ENCODE peak calls at places on chromosomes 12 and 14, in seven cellular contexts. One of them, this sample, is unnamed.

GRCh38 chr14:36091096-36091495 is 85.4 kb downstream of the PTCSC3 start:
- DNase-seq in activated CD8-positive, alpha-beta T cell treated with anti-CD3 and anti-CD28 coated beads, Interleukin-2, amount 10 ng/mL, durations not matched to agents 7 days and 5 days: no peak
- DNase-seq in NCI-H345: no peak
- DNase-seq in activated CD4-positive, alpha-beta T cell treated with anti-CD3 and anti-CD28 coated beads, Interleukin-2, amount 50 U/mL, for 1 hour: no peak
- DNase-seq in suprapubic skin: no peak
- DNase-seq in T-cell: no peak
- DNase-seq in IMR-90: peak
- DNase-seq in this sample: no peak

GRCh38 chr12:64983771-64984170 is 137.3 kb downstream of the WIF1 start:
- DNase-seq in activated CD8-positive, alpha-beta T cell treated with anti-CD3 and anti-CD28 coated beads, Interleukin-2, amount 10 ng/mL, durations not matched to agents 7 days and 5 days: no peak
- DNase-seq in NCI-H345: no peak
- DNase-seq in activated CD4-positive, alpha-beta T cell treated with anti-CD3 and anti-CD28 coated beads, Interleukin-2, amount 50 U/mL, for 1 hour: no peak
- DNase-seq in suprapubic skin: no peak
- DNase-seq in T-cell: no peak
- DNase-seq in IMR-90: no peak
- DNase-seq in this sample: no peak

GRCh38 chr12:121240484-121241202 is 30.7 kb downstream of the P2RX4 start:
- DNase-seq in activated CD8-positive, alpha-beta T cell treated with anti-CD3 and anti-CD28 coated beads, Interleukin-2, amount 10 ng/mL, durations not matched to agents 7 days and 5 days: peak
- DNase-seq in NCI-H345: no peak
- DNase-seq in activated CD4-positive, alpha-beta T cell treated with anti-CD3 and anti-CD28 coated beads, Interleukin-2, amount 50 U/mL, for 1 hour: peak
- DNase-seq in suprapubic skin: peak
- DNase-seq in T-cell: peak
- DNase-seq in IMR-90: no peak
- DNase-seq in this sample: no peak

GRCh38 chr12:15146585-15146984 is 74.6 kb downstream of the RERG start:
- DNase-seq in activated CD8-positive, alpha-beta T cell treated with anti-CD3 and anti-CD28 coated beads, Interleukin-2, amount 10 ng/mL, durations not matched to agents 7 days and 5 days: no peak
- DNase-seq in NCI-H345: no peak
- DNase-seq in activated CD4-positive, alpha-beta T cell treated with anti-CD3 and anti-CD28 coated beads, Interleukin-2, amount 50 U/mL, for 1 hour: no peak
- DNase-seq in suprapubic skin: no peak
- DNase-seq in T-cell: no peak
- DNase-seq in IMR-90: peak
- DNase-seq in this sample: no peak

GRCh38 chr14:99518441-99519346 is 37.5 kb downstream of the CCNK start:
- DNase-seq in activated CD8-positive, alpha-beta T cell treated with anti-CD3 and anti-CD28 coated beads, Interleukin-2, amount 10 ng/mL, durations not matched to agents 7 days and 5 days: peak
- DNase-seq in NCI-H345: peak
- DNase-seq in activated CD4-positive, alpha-beta T cell treated with anti-CD3 and anti-CD28 coated beads, Interleukin-2, amount 50 U/mL, for 1 hour: peak
- DNase-seq in suprapubic skin: no peak
- DNase-seq in T-cell: peak
- DNase-seq in IMR-90: peak
- DNase-seq in this sample: peak

GRCh38 chr12:39412210-39412609 is 30.7 kb downstream of the KIF21A start:
- DNase-seq in activated CD8-positive, alpha-beta T cell treated with anti-CD3 and anti-CD28 coated beads, Interleukin-2, amount 10 ng/mL, durations not matched to agents 7 days and 5 days: no peak
- DNase-seq in NCI-H345: no peak
- DNase-seq in activated CD4-positive, alpha-beta T cell treated with anti-CD3 and anti-CD28 coated beads, Interleukin-2, amount 50 U/mL, for 1 hour: no peak
- DNase-seq in suprapubic skin: no peak
- DNase-seq in T-cell: no peak
- DNase-seq in IMR-90: no peak
- DNase-seq in this sample: no peak

GRCh38 chr14:67932708-67933107 is 113.1 kb downstream of the RAD51B start:
- DNase-seq in activated CD8-positive, alpha-beta T cell treated with anti-CD3 and anti-CD28 coated beads, Interleukin-2, amount 10 ng/mL, durations not matched to agents 7 days and 5 days: no peak
- DNase-seq in NCI-H345: no peak
- DNase-seq in activated CD4-positive, alpha-beta T cell treated with anti-CD3 and anti-CD28 coated beads, Interleukin-2, amount 50 U/mL, for 1 hour: no peak
- DNase-seq in suprapubic skin: no peak
- DNase-seq in T-cell: no peak
- DNase-seq in IMR-90: no peak
- DNase-seq in this sample: no peak

GRCh38 chr12:52148541-52149181 is 43.2 kb downstream of the KRT80 start:
- DNase-seq in activated CD8-positive, alpha-beta T cell treated with anti-CD3 and anti-CD28 coated beads, Interleukin-2, amount 10 ng/mL, durations not matched to agents 7 days and 5 days: no peak
- DNase-seq in NCI-H345: no peak
- DNase-seq in activated CD4-positive, alpha-beta T cell treated with anti-CD3 and anti-CD28 coated beads, Interleukin-2, amount 50 U/mL, for 1 hour: no peak
- DNase-seq in suprapubic skin: no peak
- DNase-seq in T-cell: no peak
- DNase-seq in IMR-90: no peak
- DNase-seq in this sample: no peak

GRCh38 chr14:57846631-57847030 is 19.3 kb downstream of the SLC35F4 start:
- DNase-seq in activated CD8-positive, alpha-beta T cell treated with anti-CD3 and anti-CD28 coated beads, Interleukin-2, amount 10 ng/mL, durations not matched to agents 7 days and 5 days: no peak
- DNase-seq in NCI-H345: no peak
- DNase-seq in activated CD4-positive, alpha-beta T cell treated with anti-CD3 and anti-CD28 coated beads, Interleukin-2, amount 50 U/mL, for 1 hour: no peak
- DNase-seq in suprapubic skin: no peak
- DNase-seq in T-cell: no peak
- DNase-seq in IMR-90: no peak
- DNase-seq in this sample: no peak

GRCh38 chr14:105865266-105865903 is 339.0 kb downstream of the TMEM121 start:
- DNase-seq in activated CD8-positive, alpha-beta T cell treated with anti-CD3 and anti-CD28 coated beads, Interleukin-2, amount 10 ng/mL, durations not matched to agents 7 days and 5 days: no peak
- DNase-seq in NCI-H345: no peak
- DNase-seq in activated CD4-positive, alpha-beta T cell treated with anti-CD3 and anti-CD28 coated beads, Interleukin-2, amount 50 U/mL, for 1 hour: no peak
- DNase-seq in suprapubic skin: no peak
- DNase-seq in T-cell: no peak
- DNase-seq in IMR-90: no peak
- DNase-seq in this sample: no peak

GRCh38 chr12:75194250-75194649 is 15.4 kb downstream of the KCNC2 start:
- DNase-seq in activated CD8-positive, alpha-beta T cell treated with anti-CD3 and anti-CD28 coated beads, Interleukin-2, amount 10 ng/mL, durations not matched to agents 7 days and 5 days: no peak
- DNase-seq in NCI-H345: no peak
- DNase-seq in activated CD4-positive, alpha-beta T cell treated with anti-CD3 and anti-CD28 coated beads, Interleukin-2, amount 50 U/mL, for 1 hour: no peak
- DNase-seq in suprapubic skin: no peak
- DNase-seq in T-cell: no peak
- DNase-seq in IMR-90: no peak
- DNase-seq in this sample: no peak

GRCh38 chr12:19402743-19403400 is 36.4 kb upstream of the AEBP2 start:
- DNase-seq in activated CD8-positive, alpha-beta T cell treated with anti-CD3 and anti-CD28 coated beads, Interleukin-2, amount 10 ng/mL, durations not matched to agents 7 days and 5 days: no peak
- DNase-seq in NCI-H345: no peak
- DNase-seq in activated CD4-positive, alpha-beta T cell treated with anti-CD3 and anti-CD28 coated beads, Interleukin-2, amount 50 U/mL, for 1 hour: no peak
- DNase-seq in suprapubic skin: no peak
- DNase-seq in T-cell: no peak
- DNase-seq in IMR-90: peak
- DNase-seq in this sample: no peak

GRCh38 chr12:57404966-57405640 is 25.7 kb downstream of the R3HDM2 start:
- DNase-seq in activated CD8-positive, alpha-beta T cell treated with anti-CD3 and anti-CD28 coated beads, Interleukin-2, amount 10 ng/mL, durations not matched to agents 7 days and 5 days: no peak
- DNase-seq in NCI-H345: no peak
- DNase-seq in activated CD4-positive, alpha-beta T cell treated with anti-CD3 and anti-CD28 coated beads, Interleukin-2, amount 50 U/mL, for 1 hour: no peak
- DNase-seq in suprapubic skin: no peak
- DNase-seq in T-cell: no peak
- DNase-seq in IMR-90: no peak
- DNase-seq in this sample: no peak

GRCh38 chr14:78752789-78753188 is 582.6 kb downstream of the NRXN3 start:
- DNase-seq in activated CD8-positive, alpha-beta T cell treated with anti-CD3 and anti-CD28 coated beads, Interleukin-2, amount 10 ng/mL, durations not matched to agents 7 days and 5 days: no peak
- DNase-seq in NCI-H345: no peak
- DNase-seq in activated CD4-positive, alpha-beta T cell treated with anti-CD3 and anti-CD28 coated beads, Interleukin-2, amount 50 U/mL, for 1 hour: no peak
- DNase-seq in suprapubic skin: no peak
- DNase-seq in T-cell: no peak
- DNase-seq in IMR-90: no peak
- DNase-seq in this sample: no peak

GRCh38 chr14:37988472-37988871 is 219.2 kb upstream of the SSTR1 start:
- DNase-seq in activated CD8-positive, alpha-beta T cell treated with anti-CD3 and anti-CD28 coated beads, Interleukin-2, amount 10 ng/mL, durations not matched to agents 7 days and 5 days: no peak
- DNase-seq in NCI-H345: no peak
- DNase-seq in activated CD4-positive, alpha-beta T cell treated with anti-CD3 and anti-CD28 coated beads, Interleukin-2, amount 50 U/mL, for 1 hour: no peak
- DNase-seq in suprapubic skin: no peak
- DNase-seq in T-cell: no peak
- DNase-seq in IMR-90: peak
- DNase-seq in this sample: no peak

GRCh38 chr14:95460647-95461478 is 55.6 kb downstream of the SYNE3 start:
- DNase-seq in activated CD8-positive, alpha-beta T cell treated with anti-CD3 and anti-CD28 coated beads, Interleukin-2, amount 10 ng/mL, durations not matched to agents 7 days and 5 days: no peak
- DNase-seq in NCI-H345: peak
- DNase-seq in activated CD4-positive, alpha-beta T cell treated with anti-CD3 and anti-CD28 coated beads, Interleukin-2, amount 50 U/mL, for 1 hour: no peak
- DNase-seq in suprapubic skin: no peak
- DNase-seq in T-cell: no peak
- DNase-seq in IMR-90: peak
- DNase-seq in this sample: peak

GRCh38 chr14:22900088-22900799 is 17.2 kb downstream of the REM2 start:
- DNase-seq in activated CD8-positive, alpha-beta T cell treated with anti-CD3 and anti-CD28 coated beads, Interleukin-2, amount 10 ng/mL, durations not matched to agents 7 days and 5 days: peak
- DNase-seq in NCI-H345: peak
- DNase-seq in activated CD4-positive, alpha-beta T cell treated with anti-CD3 and anti-CD28 coated beads, Interleukin-2, amount 50 U/mL, for 1 hour: peak
- DNase-seq in suprapubic skin: no peak
- DNase-seq in T-cell: peak
- DNase-seq in IMR-90: peak
- DNase-seq in this sample: peak

GRCh38 chr14:101177301-101178055 is 274.0 kb upstream of the RTL1 start:
- DNase-seq in activated CD8-positive, alpha-beta T cell treated with anti-CD3 and anti-CD28 coated beads, Interleukin-2, amount 10 ng/mL, durations not matched to agents 7 days and 5 days: no peak
- DNase-seq in NCI-H345: no peak
- DNase-seq in activated CD4-positive, alpha-beta T cell treated with anti-CD3 and anti-CD28 coated beads, Interleukin-2, amount 50 U/mL, for 1 hour: no peak
- DNase-seq in suprapubic skin: no peak
- DNase-seq in T-cell: no peak
- DNase-seq in IMR-90: no peak
- DNase-seq in this sample: no peak

GRCh38 chr14:51328089-51328941 is 88.3 kb downstream of the TMX1 start:
- DNase-seq in activated CD8-positive, alpha-beta T cell treated with anti-CD3 and anti-CD28 coated beads, Interleukin-2, amount 10 ng/mL, durations not matched to agents 7 days and 5 days: no peak
- DNase-seq in NCI-H345: no peak
- DNase-seq in activated CD4-positive, alpha-beta T cell treated with anti-CD3 and anti-CD28 coated beads, Interleukin-2, amount 50 U/mL, for 1 hour: no peak
- DNase-seq in suprapubic skin: no peak
- DNase-seq in T-cell: no peak
- DNase-seq in IMR-90: peak
- DNase-seq in this sample: no peak

GRCh38 chr14:71414631-71415403 is 507.6 kb downstream of the PCNX1 start:
- DNase-seq in activated CD8-positive, alpha-beta T cell treated with anti-CD3 and anti-CD28 coated beads, Interleukin-2, amount 10 ng/mL, durations not matched to agents 7 days and 5 days: no peak
- DNase-seq in NCI-H345: no peak
- DNase-seq in activated CD4-positive, alpha-beta T cell treated with anti-CD3 and anti-CD28 coated beads, Interleukin-2, amount 50 U/mL, for 1 hour: no peak
- DNase-seq in suprapubic skin: no peak
- DNase-seq in T-cell: no peak
- DNase-seq in IMR-90: peak
- DNase-seq in this sample: no peak

GRCh38 chr12:49093746-49094103 is 876 bp downstream of the DHH start:
- DNase-seq in activated CD8-positive, alpha-beta T cell treated with anti-CD3 and anti-CD28 coated beads, Interleukin-2, amount 10 ng/mL, durations not matched to agents 7 days and 5 days: no peak
- DNase-seq in NCI-H345: no peak
- DNase-seq in activated CD4-positive, alpha-beta T cell treated with anti-CD3 and anti-CD28 coated beads, Interleukin-2, amount 50 U/mL, for 1 hour: no peak
- DNase-seq in suprapubic skin: no peak
- DNase-seq in T-cell: no peak
- DNase-seq in IMR-90: no peak
- DNase-seq in this sample: no peak

GRCh38 chr14:99272669-99273024 is 650 bp upstream of the BCL11B start:
- DNase-seq in activated CD8-positive, alpha-beta T cell treated with anti-CD3 and anti-CD28 coated beads, Interleukin-2, amount 10 ng/mL, durations not matched to agents 7 days and 5 days: no peak
- DNase-seq in NCI-H345: no peak
- DNase-seq in activated CD4-positive, alpha-beta T cell treated with anti-CD3 and anti-CD28 coated beads, Interleukin-2, amount 50 U/mL, for 1 hour: no peak
- DNase-seq in suprapubic skin: no peak
- DNase-seq in T-cell: no peak
- DNase-seq in IMR-90: no peak
- DNase-seq in this sample: no peak

GRCh38 chr12:78622529-78623221 is 241.9 kb upstream of the SYT1 start:
- DNase-seq in activated CD8-positive, alpha-beta T cell treated with anti-CD3 and anti-CD28 coated beads, Interleukin-2, amount 10 ng/mL, durations not matched to agents 7 days and 5 days: no peak
- DNase-seq in NCI-H345: no peak
- DNase-seq in activated CD4-positive, alpha-beta T cell treated with anti-CD3 and anti-CD28 coated beads, Interleukin-2, amount 50 U/mL, for 1 hour: no peak
- DNase-seq in suprapubic skin: no peak
- DNase-seq in T-cell: no peak
- DNase-seq in IMR-90: no peak
- DNase-seq in this sample: no peak

GRCh38 chr14:91063119-91063518 is 2.7 kb upstream of the RPS6KA5 start:
- DNase-seq in activated CD8-positive, alpha-beta T cell treated with anti-CD3 and anti-CD28 coated beads, Interleukin-2, amount 10 ng/mL, durations not matched to agents 7 days and 5 days: peak
- DNase-seq in NCI-H345: no peak
- DNase-seq in activated CD4-positive, alpha-beta T cell treated with anti-CD3 and anti-CD28 coated beads, Interleukin-2, amount 50 U/mL, for 1 hour: no peak
- DNase-seq in suprapubic skin: no peak
- DNase-seq in T-cell: peak
- DNase-seq in IMR-90: no peak
- DNase-seq in this sample: no peak

GRCh38 chr12:20368653-20369163 is 371 bp downstream of the PDE3A start:
- DNase-seq in activated CD8-positive, alpha-beta T cell treated with anti-CD3 and anti-CD28 coated beads, Interleukin-2, amount 10 ng/mL, durations not matched to agents 7 days and 5 days: no peak
- DNase-seq in NCI-H345: peak
- DNase-seq in activated CD4-positive, alpha-beta T cell treated with anti-CD3 and anti-CD28 coated beads, Interleukin-2, amount 50 U/mL, for 1 hour: no peak
- DNase-seq in suprapubic skin: no peak
- DNase-seq in T-cell: no peak
- DNase-seq in IMR-90: peak
- DNase-seq in this sample: no peak

GRCh38 chr14:38546932-38547551 is 291.1 kb upstream of the CLEC14A start:
- DNase-seq in activated CD8-positive, alpha-beta T cell treated with anti-CD3 and anti-CD28 coated beads, Interleukin-2, amount 10 ng/mL, durations not matched to agents 7 days and 5 days: no peak
- DNase-seq in NCI-H345: no peak
- DNase-seq in activated CD4-positive, alpha-beta T cell treated with anti-CD3 and anti-CD28 coated beads, Interleukin-2, amount 50 U/mL, for 1 hour: no peak
- DNase-seq in suprapubic skin: no peak
- DNase-seq in T-cell: no peak
- DNase-seq in IMR-90: no peak
- DNase-seq in this sample: no peak

GRCh38 chr12:21691515-21691914 is 33.9 kb upstream of the LDHB start:
- DNase-seq in activated CD8-positive, alpha-beta T cell treated with anti-CD3 and anti-CD28 coated beads, Interleukin-2, amount 10 ng/mL, durations not matched to agents 7 days and 5 days: no peak
- DNase-seq in NCI-H345: no peak
- DNase-seq in activated CD4-positive, alpha-beta T cell treated with anti-CD3 and anti-CD28 coated beads, Interleukin-2, amount 50 U/mL, for 1 hour: no peak
- DNase-seq in suprapubic skin: no peak
- DNase-seq in T-cell: no peak
- DNase-seq in IMR-90: no peak
- DNase-seq in this sample: no peak

GRCh38 chr14:77889971-77890442 is 90.1 kb downstream of the ADCK1 start:
- DNase-seq in activated CD8-positive, alpha-beta T cell treated with anti-CD3 and anti-CD28 coated beads, Interleukin-2, amount 10 ng/mL, durations not matched to agents 7 days and 5 days: no peak
- DNase-seq in NCI-H345: no peak
- DNase-seq in activated CD4-positive, alpha-beta T cell treated with anti-CD3 and anti-CD28 coated beads, Interleukin-2, amount 50 U/mL, for 1 hour: no peak
- DNase-seq in suprapubic skin: no peak
- DNase-seq in T-cell: no peak
- DNase-seq in IMR-90: peak
- DNase-seq in this sample: no peak

GRCh38 chr14:56118611-56119181 is 485 bp downstream of the PELI2 start:
- DNase-seq in activated CD8-positive, alpha-beta T cell treated with anti-CD3 and anti-CD28 coated beads, Interleukin-2, amount 10 ng/mL, durations not matched to agents 7 days and 5 days: peak
- DNase-seq in NCI-H345: peak
- DNase-seq in activated CD4-positive, alpha-beta T cell treated with anti-CD3 and anti-CD28 coated beads, Interleukin-2, amount 50 U/mL, for 1 hour: peak
- DNase-seq in suprapubic skin: no peak
- DNase-seq in T-cell: peak
- DNase-seq in IMR-90: no peak
- DNase-seq in this sample: no peak

GRCh38 chr12:45200497-45201043 is 15.3 kb upstream of the ANO6 start:
- DNase-seq in activated CD8-positive, alpha-beta T cell treated with anti-CD3 and anti-CD28 coated beads, Interleukin-2, amount 10 ng/mL, durations not matched to agents 7 days and 5 days: no peak
- DNase-seq in NCI-H345: no peak
- DNase-seq in activated CD4-positive, alpha-beta T cell treated with anti-CD3 and anti-CD28 coated beads, Interleukin-2, amount 50 U/mL, for 1 hour: no peak
- DNase-seq in suprapubic skin: no peak
- DNase-seq in T-cell: no peak
- DNase-seq in IMR-90: peak
- DNase-seq in this sample: no peak

GRCh38 chr14:104158827-104159798 is 20.7 kb downstream of the KIF26A start:
- DNase-seq in activated CD8-positive, alpha-beta T cell treated with anti-CD3 and anti-CD28 coated beads, Interleukin-2, amount 10 ng/mL, durations not matched to agents 7 days and 5 days: no peak
- DNase-seq in NCI-H345: no peak
- DNase-seq in activated CD4-positive, alpha-beta T cell treated with anti-CD3 and anti-CD28 coated beads, Interleukin-2, amount 50 U/mL, for 1 hour: no peak
- DNase-seq in suprapubic skin: no peak
- DNase-seq in T-cell: no peak
- DNase-seq in IMR-90: no peak
- DNase-seq in this sample: no peak

This sample was measured in NCI-H748 treated with DMSO at 0.1 percent for 48 hours.